ENCODE peak calls at places on chromosome 22, in six cellular contexts. Q is IMR-90, D is mesendoderm, X is GM23248, N is kidney, Z is GM12878. L is an unnamed sample.

GRCh38 chr22:41216984-41217383 is 11.9 kb downstream of the L3MBTL2 start:
- DNase-seq in Q (peak; percentile 72), D (no peak), X (peak; percentile 32), N (no peak), Z (no peak), L (no peak)

GRCh38 chr22:30843245-30843644 is 125.3 kb downstream of the MORC2 start:
- DNase-seq in Q (no peak), D (no peak), X (no peak), N (no peak), Z (no peak), L (no peak)

GRCh38 chr22:28172948-28173360 is 253.9 kb upstream of the PITPNB start:
- DNase-seq in Q (no peak), D (no peak), X (peak; percentile 27), N (no peak), Z (no peak), L (no peak)

GRCh38 chr22:41907436-41908401 is 7.2 kb downstream of the SHISA8 start:
- DNase-seq in Q (peak; percentile 13), D (no peak), X (peak; percentile 33), N (no peak), Z (no peak), L (no peak)

GRCh38 chr22:19811811-19812771 is 42.6 kb downstream of the GNB1L start:
- DNase-seq in Q (no peak), D (no peak), X (no peak), N (peak; percentile 66), Z (no peak), L (no peak)

GRCh38 chr22:22130956-22131355 is 113.6 kb upstream of the VPREB1 start:
- DNase-seq in Q (no peak), D (no peak), X (no peak), N (no peak), Z (no peak), L (no peak)

GRCh38 chr22:41217553-41218157 is 12.5 kb downstream of the L3MBTL2 start:
- DNase-seq in Q (peak; percentile 92), D (peak; percentile 66), X (peak; percentile 89), N (peak; percentile 91), Z (no peak), L (peak; percentile 78)

GRCh38 chr22:42368379-42369249 is 63.6 kb downstream of the NFAM1 start:
- DNase-seq in Q (no peak), D (no peak), X (peak; percentile 9), N (peak; percentile 86), Z (no peak), L (no peak)

GRCh38 chr22:35131423-35132050 is 65.6 kb downstream of the ISX start:
- DNase-seq in Q (no peak), D (peak; percentile 45), X (no peak), N (no peak), Z (no peak), L (no peak)

GRCh38 chr22:41094036-41094435 is 1.6 kb downstream of the EP300 start:
- DNase-seq in Q (peak; percentile 40), D (peak; percentile 26), X (peak; percentile 65), N (no peak), Z (no peak), L (no peak)

GRCh38 chr22:27216444-27216843 is 559.1 kb downstream of the MIAT start:
- DNase-seq in Q (no peak), D (no peak), X (no peak), N (no peak), Z (no peak), L (no peak)

GRCh38 chr22:29205598-29206371 is at the start of gene EMID1:
- DNase-seq in Q (peak; percentile 9), D (peak; percentile 37), X (peak; percentile 57), N (peak; percentile 80), Z (no peak), L (no peak)

GRCh38 chr22:45240137-45240809 is 421 bp downstream of the KIAA0930 start:
- DNase-seq in Q (no peak), D (peak; percentile 34), X (peak; percentile 78), N (no peak), Z (no peak), L (no peak)

GRCh38 chr22:43420991-43421665 is 9.3 kb downstream of the MPPED1 start:
- DNase-seq in Q (no peak), D (no peak), X (no peak), N (peak; percentile 59), Z (no peak), L (no peak)

GRCh38 chr22:26853495-26853894 is 196.1 kb downstream of the MIAT start:
- DNase-seq in Q (no peak), D (no peak), X (no peak), N (no peak), Z (no peak), L (no peak)

GRCh38 chr22:50726643-50727340 is 11.2 kb upstream of the ACR start:
- DNase-seq in Q (no peak), D (peak; percentile 33), X (no peak), N (peak; percentile 28), Z (no peak), L (no peak)

GRCh38 chr22:45602824-45603301 is 68.8 kb upstream of the ATXN10 start:
- DNase-seq in Q (no peak), D (peak; percentile 93), X (peak; percentile 91), N (peak; percentile 73), Z (no peak), L (peak; percentile 74)

GRCh38 chr22:23514317-23515038 is 65.6 kb downstream of the IGLL1 start:
- DNase-seq in Q (no peak), D (peak; percentile 69), X (no peak), N (no peak), Z (no peak), L (no peak)

GRCh38 chr22:49230194-49230577 is 597.5 kb downstream of the BRD1 start:
- DNase-seq in Q (no peak), D (peak; percentile 63), X (no peak), N (no peak), Z (no peak), L (no peak)

GRCh38 chr22:35353318-35353717 is 27.6 kb upstream of the HMOX1 start:
- DNase-seq in Q (no peak), D (no peak), X (no peak), N (peak; percentile 71), Z (no peak), L (no peak)

GRCh38 chr22:22618923-22619322 is 25.5 kb upstream of the GGTLC2 start:
- DNase-seq in Q (no peak), D (no peak), X (no peak), N (no peak), Z (no peak), L (no peak)

GRCh38 chr22:50191041-50191740 is 5.5 kb downstream of the TRABD start:
- DNase-seq in Q (no peak), D (no peak), X (no peak), N (peak; percentile 87), Z (peak; percentile 85), L (no peak)

GRCh38 chr22:19121631-19122142 is 525 bp downstream of the DGCR2 start:
- DNase-seq in Q (peak; percentile 7), D (peak; percentile 59), X (peak; percentile 68), N (peak; percentile 90), Z (no peak), L (no peak)

GRCh38 chr22:20674998-20675397 is 98.9 kb upstream of the SERPIND1 start:
- DNase-seq in Q (no peak), D (no peak), X (no peak), N (no peak), Z (no peak), L (no peak)

GRCh38 chr22:26476705-26477340 is 6.8 kb downstream of the HPS4 start:
- DNase-seq in Q (peak; percentile 55), D (peak; percentile 63), X (no peak), N (no peak), Z (no peak), L (no peak)

GRCh38 chr22:22820626-22821025 is 67.0 kb upstream of the IGLL5 start:
- DNase-seq in Q (no peak), D (no peak), X (no peak), N (no peak), Z (no peak), L (no peak)

GRCh38 chr22:50530280-50530856 is 556 bp upstream of the TYMP start:
- DNase-seq in Q (peak; percentile 44), D (no peak), X (peak; percentile 90), N (no peak), Z (no peak), L (no peak)

GRCh38 chr22:44920183-44920582 is 89.6 kb downstream of the PHF21B start:
- DNase-seq in Q (no peak), D (no peak), X (no peak), N (peak; percentile 55), Z (no peak), L (no peak)

GRCh38 chr22:44109417-44109816 is 71.3 kb upstream of the PARVG start:
- DNase-seq in Q (no peak), D (no peak), X (no peak), N (peak; percentile 12), Z (no peak), L (no peak)

DNA sequence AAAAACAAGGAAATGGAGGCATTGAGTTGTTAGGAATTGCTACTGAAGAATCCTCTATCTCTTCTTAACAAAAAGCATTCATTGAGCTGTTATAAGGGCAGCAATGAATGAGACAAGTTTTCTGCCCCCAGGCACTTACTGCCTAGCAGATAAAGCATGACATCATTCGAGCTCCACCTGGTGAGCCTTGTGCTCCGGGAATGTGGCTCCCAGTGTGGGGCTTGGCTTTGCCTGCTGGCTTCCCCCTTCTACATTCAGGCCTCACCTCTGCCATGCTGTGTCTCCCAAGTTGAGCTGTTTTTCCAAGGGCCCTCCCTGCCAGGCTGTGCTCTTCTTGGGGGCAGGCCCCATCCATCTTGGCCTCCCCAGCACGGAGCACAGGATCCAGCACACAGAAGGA is 56.9 kb upstream of the EIF3D start:
- DNase-seq in Q (peak; percentile 20), D (peak; percentile 86), X (peak; percentile 47), N (peak; percentile 22), Z (no peak), L (no peak)
- H3K9ac ChIP-seq in Q (no peak overlapping the region), D (no peak overlapping the region), X (no peak overlapping the region), N (no peak overlapping the region), Z (no peak overlapping the region), L (no peak overlapping the region)

GRCh38 chr22:39690901-39691620 is 120.5 kb downstream of the CACNA1I start:
- DNase-seq in Q (no peak), D (peak; percentile 46), X (peak; percentile 24), N (no peak), Z (no peak), L (no peak)
- H3K9ac ChIP-seq in Q (no peak overlapping the region), D (no peak overlapping the region), X (no peak overlapping the region), N (no peak overlapping the region), Z (no peak overlapping the region), L (no peak overlapping the region)

DNA sequence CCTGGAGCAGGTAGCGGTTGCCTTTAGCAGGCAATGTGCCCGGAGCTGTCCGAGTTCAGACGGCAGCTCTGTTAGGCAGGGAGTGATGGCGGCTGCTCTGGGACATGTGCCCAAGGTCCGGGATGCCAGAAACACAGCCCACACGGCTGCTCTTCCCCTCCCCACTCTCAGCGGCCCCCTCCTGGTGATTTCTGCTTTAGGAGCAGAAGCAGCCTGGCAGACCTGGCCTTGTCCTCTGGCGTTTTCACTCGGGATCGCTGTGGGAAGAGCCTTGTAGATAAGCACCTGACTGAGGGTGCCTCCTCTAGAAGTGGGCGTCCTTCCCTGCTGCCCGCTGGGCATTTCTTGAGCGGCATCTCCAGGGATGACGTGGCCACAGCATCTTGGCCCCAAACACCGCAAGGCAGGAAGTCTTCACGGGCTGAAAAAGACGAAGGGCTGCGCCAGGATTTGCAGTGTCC is 392.2 kb downstream of the TBC1D22A start:
- DNase-seq in Q (peak; percentile 82), D (no peak), X (peak; percentile 93), N (no peak), Z (no peak), L (no peak)
- H3K9ac ChIP-seq in Q (no peak overlapping the region), D (no peak overlapping the region), X (peak overlapping the region; percentile 60), N (no peak overlapping the region), Z (no peak overlapping the region), L (no peak overlapping the region)

DNA sequence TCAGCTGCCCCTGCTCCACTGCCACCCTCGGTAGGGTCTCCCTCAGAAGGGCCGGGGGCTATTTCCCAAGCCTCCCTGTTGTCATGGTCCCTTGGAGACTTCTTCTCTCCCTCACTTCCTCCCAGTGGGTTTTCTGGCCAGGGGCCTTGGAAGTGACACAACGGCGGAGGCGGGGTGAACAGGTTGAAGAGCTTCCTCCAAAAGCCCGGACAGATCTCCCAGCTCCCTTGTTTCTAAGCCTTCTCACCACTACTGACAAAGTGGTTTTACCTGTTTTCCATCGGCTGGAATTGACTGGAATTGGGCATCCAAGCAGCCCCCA is 14.5 kb downstream of the MYH9 start:
- DNase-seq in Q (peak; percentile 9), D (peak; percentile 66), X (no peak), N (peak; percentile 86), Z (no peak), L (no peak)
- H3K9ac ChIP-seq in Q (no peak overlapping the region), D (no peak overlapping the region), X (no peak overlapping the region), N (peak overlapping the region; percentile 52), Z (no peak overlapping the region), L (no peak overlapping the region)